ENCODE peak calls at places on chromosomes 4 and X, in nine cellular contexts. One of them, this sample, is unnamed.

GRCh38 chr4:82620126-82620525 is 58.3 kb upstream of the TMEM150C start:
- DNase-seq in fibroblast of the aortic adventitia: no peak
- DNase-seq in AG08396: no peak
- DNase-seq in Panc1: no peak
- DNase-seq in activated CD4-positive, alpha-beta T cell treated with anti-CD3 and anti-CD28 coated beads, Interleukin-2, amount 10 ng/mL, durations not matched to agents 7 days and 5 days: no peak
- DNase-seq in sigmoid colon: no peak
- DNase-seq in NCI-H2081 treated with DMSO at 0.1 percent for 48 hours: no peak
- DNase-seq in A549: no peak
- DNase-seq in uterus: no peak
- DNase-seq in this sample: no peak

GRCh38 chr4:8079031-8079885 is 79.4 kb downstream of the ABLIM2 start:
- DNase-seq in A549: no peak
- DNase-seq in fibroblast of the aortic adventitia: peak; percentile 37
- DNase-seq in AG08396: no peak
- DNase-seq in uterus: no peak
- DNase-seq in NCI-H2081 treated with DMSO at 0.1 percent for 48 hours: no peak
- DNase-seq in sigmoid colon: no peak
- DNase-seq in activated CD4-positive, alpha-beta T cell treated with anti-CD3 and anti-CD28 coated beads, Interleukin-2, amount 10 ng/mL, durations not matched to agents 7 days and 5 days: no peak
- DNase-seq in Panc1: no peak
- DNase-seq in this sample: no peak

GRCh38 chr4:20544645-20545044 is 155.6 kb upstream of the PACRGL start:
- DNase-seq in AG08396: peak; percentile 25
- DNase-seq in Panc1: no peak
- DNase-seq in activated CD4-positive, alpha-beta T cell treated with anti-CD3 and anti-CD28 coated beads, Interleukin-2, amount 10 ng/mL, durations not matched to agents 7 days and 5 days: no peak
- DNase-seq in uterus: no peak
- DNase-seq in A549: peak; percentile 3
- DNase-seq in fibroblast of the aortic adventitia: peak; percentile 76
- DNase-seq in NCI-H2081 treated with DMSO at 0.1 percent for 48 hours: peak; percentile 59
- DNase-seq in sigmoid colon: no peak
- DNase-seq in this sample: peak; percentile 47

GRCh38 chr4:71553605-71554004 is 214.8 kb downstream of the SLC4A4 start:
- DNase-seq in fibroblast of the aortic adventitia: peak; percentile 62
- DNase-seq in Panc1: no peak
- DNase-seq in NCI-H2081 treated with DMSO at 0.1 percent for 48 hours: no peak
- DNase-seq in activated CD4-positive, alpha-beta T cell treated with anti-CD3 and anti-CD28 coated beads, Interleukin-2, amount 10 ng/mL, durations not matched to agents 7 days and 5 days: no peak
- DNase-seq in sigmoid colon: no peak
- DNase-seq in AG08396: peak; percentile 30
- DNase-seq in uterus: no peak
- DNase-seq in A549: no peak
- DNase-seq in this sample: no peak

GRCh38 chrX:107204063-107204605 is 2.1 kb downstream of the NUP62CL start:
- DNase-seq in fibroblast of the aortic adventitia: no peak
- DNase-seq in AG08396: no peak
- DNase-seq in uterus: no peak
- DNase-seq in sigmoid colon: no peak
- DNase-seq in activated CD4-positive, alpha-beta T cell treated with anti-CD3 and anti-CD28 coated beads, Interleukin-2, amount 10 ng/mL, durations not matched to agents 7 days and 5 days: no peak
- DNase-seq in NCI-H2081 treated with DMSO at 0.1 percent for 48 hours: no peak
- DNase-seq in A549: no peak
- DNase-seq in Panc1: no peak
- DNase-seq in this sample: no peak

GRCh38 chrX:151634937-151635336 is 60.3 kb upstream of the PRRG3 start:
- DNase-seq in activated CD4-positive, alpha-beta T cell treated with anti-CD3 and anti-CD28 coated beads, Interleukin-2, amount 10 ng/mL, durations not matched to agents 7 days and 5 days: no peak
- DNase-seq in AG08396: no peak
- DNase-seq in A549: no peak
- DNase-seq in uterus: no peak
- DNase-seq in Panc1: no peak
- DNase-seq in fibroblast of the aortic adventitia: no peak
- DNase-seq in NCI-H2081 treated with DMSO at 0.1 percent for 48 hours: no peak
- DNase-seq in sigmoid colon: no peak
- DNase-seq in this sample: no peak

GRCh38 chr4:88093874-88094273 is 64.6 kb downstream of the ABCG2 start:
- DNase-seq in NCI-H2081 treated with DMSO at 0.1 percent for 48 hours: no peak
- DNase-seq in fibroblast of the aortic adventitia: no peak
- DNase-seq in Panc1: no peak
- DNase-seq in A549: no peak
- DNase-seq in sigmoid colon: no peak
- DNase-seq in activated CD4-positive, alpha-beta T cell treated with anti-CD3 and anti-CD28 coated beads, Interleukin-2, amount 10 ng/mL, durations not matched to agents 7 days and 5 days: no peak
- DNase-seq in AG08396: no peak
- DNase-seq in uterus: no peak
- DNase-seq in this sample: no peak

GRCh38 chr4:54496412-54496811 is 161.3 kb upstream of the KIT start:
- DNase-seq in activated CD4-positive, alpha-beta T cell treated with anti-CD3 and anti-CD28 coated beads, Interleukin-2, amount 10 ng/mL, durations not matched to agents 7 days and 5 days: no peak
- DNase-seq in Panc1: no peak
- DNase-seq in AG08396: no peak
- DNase-seq in A549: no peak
- DNase-seq in NCI-H2081 treated with DMSO at 0.1 percent for 48 hours: no peak
- DNase-seq in sigmoid colon: no peak
- DNase-seq in fibroblast of the aortic adventitia: no peak
- DNase-seq in uterus: no peak
- DNase-seq in this sample: no peak

GRCh38 chr4:188154668-188155423 is 15.6 kb downstream of the TRIML1 start:
- DNase-seq in NCI-H2081 treated with DMSO at 0.1 percent for 48 hours: no peak
- DNase-seq in AG08396: no peak
- DNase-seq in uterus: no peak
- DNase-seq in activated CD4-positive, alpha-beta T cell treated with anti-CD3 and anti-CD28 coated beads, Interleukin-2, amount 10 ng/mL, durations not matched to agents 7 days and 5 days: no peak
- DNase-seq in sigmoid colon: no peak
- DNase-seq in Panc1: no peak
- DNase-seq in fibroblast of the aortic adventitia: no peak
- DNase-seq in A549: peak; percentile 15
- DNase-seq in this sample: no peak

GRCh38 chr4:136484996-136485395 is 1047.3 kb downstream of the PCDH18 start:
- DNase-seq in Panc1: no peak
- DNase-seq in AG08396: no peak
- DNase-seq in activated CD4-positive, alpha-beta T cell treated with anti-CD3 and anti-CD28 coated beads, Interleukin-2, amount 10 ng/mL, durations not matched to agents 7 days and 5 days: no peak
- DNase-seq in fibroblast of the aortic adventitia: no peak
- DNase-seq in A549: no peak
- DNase-seq in sigmoid colon: no peak
- DNase-seq in uterus: no peak
- DNase-seq in NCI-H2081 treated with DMSO at 0.1 percent for 48 hours: no peak
- DNase-seq in this sample: no peak

GRCh38 chrX:73850124-73851013 is 287.4 kb downstream of the CHIC1 start:
- DNase-seq in A549: peak; percentile 3
- DNase-seq in fibroblast of the aortic adventitia: peak; percentile 37
- DNase-seq in activated CD4-positive, alpha-beta T cell treated with anti-CD3 and anti-CD28 coated beads, Interleukin-2, amount 10 ng/mL, durations not matched to agents 7 days and 5 days: no peak
- DNase-seq in Panc1: no peak
- DNase-seq in sigmoid colon: peak; percentile 75
- DNase-seq in AG08396: peak; percentile 36
- DNase-seq in NCI-H2081 treated with DMSO at 0.1 percent for 48 hours: no peak
- DNase-seq in uterus: peak; percentile 33
- DNase-seq in this sample: peak; percentile 6

GRCh38 chrX:155334486-155335316 is at the start of gene CLIC2:
- DNase-seq in uterus: peak; percentile 54
- DNase-seq in NCI-H2081 treated with DMSO at 0.1 percent for 48 hours: peak; percentile 0
- DNase-seq in activated CD4-positive, alpha-beta T cell treated with anti-CD3 and anti-CD28 coated beads, Interleukin-2, amount 10 ng/mL, durations not matched to agents 7 days and 5 days: no peak
- DNase-seq in AG08396: peak; percentile 16
- DNase-seq in sigmoid colon: no peak
- DNase-seq in A549: no peak
- DNase-seq in Panc1: no peak
- DNase-seq in fibroblast of the aortic adventitia: peak; percentile 93
- DNase-seq in this sample: peak; percentile 79

This sample was measured in SK-N-MC.